ENCODE peak calls at places on chromosomes 6 and 20, in seven cellular contexts. One of them, this sample, is unnamed.

GRCh38 chr20:24102749-24103148 is 114.2 kb upstream of the GGTLC1 start:
- DNase-seq in T-helper 17 cell: no peak
- DNase-seq in AG08396: no peak
- DNase-seq in NCI-H446: no peak
- DNase-seq in stimulated activated CD8-positive, alpha-beta memory T cell treated with anti-CD3 and anti-CD28 coated beads, Interleukin-15, amount 100 ng/mL, for 24 hours: no peak
- DNase-seq in non-pigmented ciliary epithelial cell: no peak
- DNase-seq in HEK293T: no peak
- DNase-seq in this sample: no peak

GRCh38 chr6:24004062-24004461 is 122.0 kb upstream of the NRSN1 start:
- DNase-seq in AG08396: no peak
- DNase-seq in stimulated activated CD8-positive, alpha-beta memory T cell treated with anti-CD3 and anti-CD28 coated beads, Interleukin-15, amount 100 ng/mL, for 24 hours: no peak
- DNase-seq in HEK293T: no peak
- DNase-seq in non-pigmented ciliary epithelial cell: peak
- DNase-seq in T-helper 17 cell: no peak
- DNase-seq in NCI-H446: peak
- DNase-seq in this sample: no peak

GRCh38 chr6:56378966-56379608 is 131.7 kb upstream of the COL21A1 start:
- DNase-seq in NCI-H446: no peak
- DNase-seq in T-helper 17 cell: no peak
- DNase-seq in stimulated activated CD8-positive, alpha-beta memory T cell treated with anti-CD3 and anti-CD28 coated beads, Interleukin-15, amount 100 ng/mL, for 24 hours: no peak
- DNase-seq in AG08396: no peak
- DNase-seq in non-pigmented ciliary epithelial cell: no peak
- DNase-seq in HEK293T: no peak
- DNase-seq in this sample: no peak

GRCh38 chr6:13229205-13230085 is 98.9 kb downstream of the TBC1D7 start:
- DNase-seq in non-pigmented ciliary epithelial cell: no peak
- DNase-seq in stimulated activated CD8-positive, alpha-beta memory T cell treated with anti-CD3 and anti-CD28 coated beads, Interleukin-15, amount 100 ng/mL, for 24 hours: no peak
- DNase-seq in NCI-H446: no peak
- DNase-seq in T-helper 17 cell: no peak
- DNase-seq in AG08396: no peak
- DNase-seq in HEK293T: no peak
- DNase-seq in this sample: peak

GRCh38 chr6:141026504-141026903 is 1106.2 kb upstream of the GJE1 start:
- DNase-seq in NCI-H446: no peak
- DNase-seq in HEK293T: no peak
- DNase-seq in non-pigmented ciliary epithelial cell: no peak
- DNase-seq in AG08396: no peak
- DNase-seq in stimulated activated CD8-positive, alpha-beta memory T cell treated with anti-CD3 and anti-CD28 coated beads, Interleukin-15, amount 100 ng/mL, for 24 hours: no peak
- DNase-seq in T-helper 17 cell: no peak
- DNase-seq in this sample: no peak

GRCh38 chr20:22374678-22375590 is 209.4 kb downstream of the FOXA2 start:
- DNase-seq in NCI-H446: no peak
- DNase-seq in AG08396: no peak
- DNase-seq in HEK293T: no peak
- DNase-seq in non-pigmented ciliary epithelial cell: no peak
- DNase-seq in T-helper 17 cell: no peak
- DNase-seq in stimulated activated CD8-positive, alpha-beta memory T cell treated with anti-CD3 and anti-CD28 coated beads, Interleukin-15, amount 100 ng/mL, for 24 hours: no peak
- DNase-seq in this sample: no peak

GRCh38 chr6:166268431-166268830 is 39.8 kb downstream of the PRR18 start:
- DNase-seq in non-pigmented ciliary epithelial cell: no peak
- DNase-seq in AG08396: no peak
- DNase-seq in NCI-H446: no peak
- DNase-seq in stimulated activated CD8-positive, alpha-beta memory T cell treated with anti-CD3 and anti-CD28 coated beads, Interleukin-15, amount 100 ng/mL, for 24 hours: no peak
- DNase-seq in T-helper 17 cell: no peak
- DNase-seq in HEK293T: no peak
- DNase-seq in this sample: no peak

GRCh38 chr6:40937491-40937890 is 101.5 kb downstream of the UNC5CL start:
- DNase-seq in stimulated activated CD8-positive, alpha-beta memory T cell treated with anti-CD3 and anti-CD28 coated beads, Interleukin-15, amount 100 ng/mL, for 24 hours: no peak
- DNase-seq in HEK293T: no peak
- DNase-seq in non-pigmented ciliary epithelial cell: no peak
- DNase-seq in T-helper 17 cell: no peak
- DNase-seq in AG08396: no peak
- DNase-seq in NCI-H446: no peak
- DNase-seq in this sample: no peak

GRCh38 chr6:68636710-68637470 is 1.8 kb downstream of the ADGRB3 start:
- DNase-seq in T-helper 17 cell: no peak
- DNase-seq in non-pigmented ciliary epithelial cell: no peak
- DNase-seq in NCI-H446: no peak
- DNase-seq in HEK293T: no peak
- DNase-seq in AG08396: no peak
- DNase-seq in stimulated activated CD8-positive, alpha-beta memory T cell treated with anti-CD3 and anti-CD28 coated beads, Interleukin-15, amount 100 ng/mL, for 24 hours: no peak
- DNase-seq in this sample: no peak

GRCh38 chr20:24825591-24825990 is 123.5 kb upstream of the CST7 start:
- DNase-seq in non-pigmented ciliary epithelial cell: no peak
- DNase-seq in HEK293T: no peak
- DNase-seq in NCI-H446: no peak
- DNase-seq in AG08396: no peak
- DNase-seq in stimulated activated CD8-positive, alpha-beta memory T cell treated with anti-CD3 and anti-CD28 coated beads, Interleukin-15, amount 100 ng/mL, for 24 hours: no peak
- DNase-seq in T-helper 17 cell: no peak
- DNase-seq in this sample: no peak

GRCh38 chr6:134316733-134317431 is 1.0 kb downstream of the SGK1 start:
- DNase-seq in non-pigmented ciliary epithelial cell: no peak
- DNase-seq in NCI-H446: no peak
- DNase-seq in AG08396: no peak
- DNase-seq in HEK293T: no peak
- DNase-seq in T-helper 17 cell: no peak
- DNase-seq in stimulated activated CD8-positive, alpha-beta memory T cell treated with anti-CD3 and anti-CD28 coated beads, Interleukin-15, amount 100 ng/mL, for 24 hours: no peak
- DNase-seq in this sample: no peak

GRCh38 chr6:25340854-25341552 is 61.8 kb downstream of the CARMIL1 start:
- DNase-seq in stimulated activated CD8-positive, alpha-beta memory T cell treated with anti-CD3 and anti-CD28 coated beads, Interleukin-15, amount 100 ng/mL, for 24 hours: no peak
- DNase-seq in non-pigmented ciliary epithelial cell: no peak
- DNase-seq in AG08396: no peak
- DNase-seq in HEK293T: no peak
- DNase-seq in T-helper 17 cell: no peak
- DNase-seq in NCI-H446: no peak
- DNase-seq in this sample: no peak

GRCh38 chr20:36467076-36467999 is 74.0 kb upstream of the MYL9 start:
- DNase-seq in stimulated activated CD8-positive, alpha-beta memory T cell treated with anti-CD3 and anti-CD28 coated beads, Interleukin-15, amount 100 ng/mL, for 24 hours: no peak
- DNase-seq in AG08396: peak
- DNase-seq in HEK293T: no peak
- DNase-seq in T-helper 17 cell: peak
- DNase-seq in non-pigmented ciliary epithelial cell: no peak
- DNase-seq in NCI-H446: no peak
- DNase-seq in this sample: no peak

GRCh38 chr6:146775227-146775626 is 176.5 kb downstream of the ADGB start:
- DNase-seq in T-helper 17 cell: no peak
- DNase-seq in HEK293T: no peak
- DNase-seq in NCI-H446: no peak
- DNase-seq in stimulated activated CD8-positive, alpha-beta memory T cell treated with anti-CD3 and anti-CD28 coated beads, Interleukin-15, amount 100 ng/mL, for 24 hours: no peak
- DNase-seq in AG08396: no peak
- DNase-seq in non-pigmented ciliary epithelial cell: no peak
- DNase-seq in this sample: no peak

GRCh38 chr6:134515976-134516375 is 198.1 kb upstream of the SGK1 start:
- DNase-seq in NCI-H446: no peak
- DNase-seq in T-helper 17 cell: no peak
- DNase-seq in HEK293T: no peak
- DNase-seq in stimulated activated CD8-positive, alpha-beta memory T cell treated with anti-CD3 and anti-CD28 coated beads, Interleukin-15, amount 100 ng/mL, for 24 hours: no peak
- DNase-seq in AG08396: no peak
- DNase-seq in non-pigmented ciliary epithelial cell: no peak
- DNase-seq in this sample: no peak

GRCh38 chr6:118263929-118264486 is 284.1 kb upstream of the PLN start:
- DNase-seq in HEK293T: peak
- DNase-seq in AG08396: peak
- DNase-seq in NCI-H446: no peak
- DNase-seq in stimulated activated CD8-positive, alpha-beta memory T cell treated with anti-CD3 and anti-CD28 coated beads, Interleukin-15, amount 100 ng/mL, for 24 hours: no peak
- DNase-seq in non-pigmented ciliary epithelial cell: no peak
- DNase-seq in T-helper 17 cell: no peak
- DNase-seq in this sample: no peak

GRCh38 chr6:157753291-157753690 is 69.8 kb upstream of the SNX9 start:
- DNase-seq in T-helper 17 cell: no peak
- DNase-seq in stimulated activated CD8-positive, alpha-beta memory T cell treated with anti-CD3 and anti-CD28 coated beads, Interleukin-15, amount 100 ng/mL, for 24 hours: no peak
- DNase-seq in NCI-H446: no peak
- DNase-seq in HEK293T: no peak
- DNase-seq in non-pigmented ciliary epithelial cell: no peak
- DNase-seq in AG08396: no peak
- DNase-seq in this sample: no peak

GRCh38 chr6:75493400-75494064 is at the start of gene FILIP1:
- DNase-seq in T-helper 17 cell: no peak
- DNase-seq in AG08396: peak
- DNase-seq in stimulated activated CD8-positive, alpha-beta memory T cell treated with anti-CD3 and anti-CD28 coated beads, Interleukin-15, amount 100 ng/mL, for 24 hours: no peak
- DNase-seq in non-pigmented ciliary epithelial cell: no peak
- DNase-seq in HEK293T: peak
- DNase-seq in NCI-H446: no peak
- DNase-seq in this sample: no peak

GRCh38 chr20:10708342-10709185 is 34.8 kb upstream of the JAG1 start:
- DNase-seq in AG08396: peak
- DNase-seq in T-helper 17 cell: no peak
- DNase-seq in stimulated activated CD8-positive, alpha-beta memory T cell treated with anti-CD3 and anti-CD28 coated beads, Interleukin-15, amount 100 ng/mL, for 24 hours: no peak
- DNase-seq in non-pigmented ciliary epithelial cell: peak
- DNase-seq in NCI-H446: no peak
- DNase-seq in HEK293T: no peak
- DNase-seq in this sample: no peak

GRCh38 chr6:4727671-4728435 is 48.4 kb upstream of the CDYL start:
- DNase-seq in HEK293T: peak
- DNase-seq in NCI-H446: no peak
- DNase-seq in non-pigmented ciliary epithelial cell: no peak
- DNase-seq in T-helper 17 cell: no peak
- DNase-seq in AG08396: peak
- DNase-seq in stimulated activated CD8-positive, alpha-beta memory T cell treated with anti-CD3 and anti-CD28 coated beads, Interleukin-15, amount 100 ng/mL, for 24 hours: no peak
- DNase-seq in this sample: peak

GRCh38 chr6:159953091-159953581 is 15.7 kb upstream of the IGF2R start:
- DNase-seq in stimulated activated CD8-positive, alpha-beta memory T cell treated with anti-CD3 and anti-CD28 coated beads, Interleukin-15, amount 100 ng/mL, for 24 hours: no peak
- DNase-seq in HEK293T: no peak
- DNase-seq in non-pigmented ciliary epithelial cell: no peak
- DNase-seq in NCI-H446: no peak
- DNase-seq in T-helper 17 cell: no peak
- DNase-seq in AG08396: no peak
- DNase-seq in this sample: no peak

GRCh38 chr6:56954389-56955170 is at the start of gene BEND6:
- DNase-seq in NCI-H446: peak
- DNase-seq in AG08396: peak
- DNase-seq in stimulated activated CD8-positive, alpha-beta memory T cell treated with anti-CD3 and anti-CD28 coated beads, Interleukin-15, amount 100 ng/mL, for 24 hours: no peak
- DNase-seq in HEK293T: peak
- DNase-seq in T-helper 17 cell: no peak
- DNase-seq in non-pigmented ciliary epithelial cell: no peak
- DNase-seq in this sample: no peak

GRCh38 chr20:59749293-59749680 is 144.9 kb downstream of the PHACTR3 start:
- DNase-seq in non-pigmented ciliary epithelial cell: peak
- DNase-seq in T-helper 17 cell: no peak
- DNase-seq in AG08396: peak
- DNase-seq in HEK293T: no peak
- DNase-seq in NCI-H446: no peak
- DNase-seq in stimulated activated CD8-positive, alpha-beta memory T cell treated with anti-CD3 and anti-CD28 coated beads, Interleukin-15, amount 100 ng/mL, for 24 hours: no peak
- DNase-seq in this sample: no peak

GRCh38 chr20:4156411-4156810 is 141.1 kb upstream of the RNF24 start:
- DNase-seq in T-helper 17 cell: no peak
- DNase-seq in NCI-H446: no peak
- DNase-seq in AG08396: no peak
- DNase-seq in HEK293T: no peak
- DNase-seq in stimulated activated CD8-positive, alpha-beta memory T cell treated with anti-CD3 and anti-CD28 coated beads, Interleukin-15, amount 100 ng/mL, for 24 hours: no peak
- DNase-seq in non-pigmented ciliary epithelial cell: no peak
- DNase-seq in this sample: no peak

GRCh38 chr20:6212903-6213302 is 90.1 kb upstream of the FERMT1 start:
- DNase-seq in stimulated activated CD8-positive, alpha-beta memory T cell treated with anti-CD3 and anti-CD28 coated beads, Interleukin-15, amount 100 ng/mL, for 24 hours: no peak
- DNase-seq in NCI-H446: no peak
- DNase-seq in non-pigmented ciliary epithelial cell: no peak
- DNase-seq in HEK293T: no peak
- DNase-seq in AG08396: no peak
- DNase-seq in T-helper 17 cell: no peak
- DNase-seq in this sample: no peak

GRCh38 chr6:158707120-158707519 is 57.3 kb downstream of the SYTL3 start:
- DNase-seq in AG08396: peak
- DNase-seq in HEK293T: no peak
- DNase-seq in stimulated activated CD8-positive, alpha-beta memory T cell treated with anti-CD3 and anti-CD28 coated beads, Interleukin-15, amount 100 ng/mL, for 24 hours: no peak
- DNase-seq in T-helper 17 cell: no peak
- DNase-seq in NCI-H446: no peak
- DNase-seq in non-pigmented ciliary epithelial cell: no peak
- DNase-seq in this sample: no peak

GRCh38 chr6:20712011-20712410 is 177.8 kb downstream of the CDKAL1 start:
- DNase-seq in stimulated activated CD8-positive, alpha-beta memory T cell treated with anti-CD3 and anti-CD28 coated beads, Interleukin-15, amount 100 ng/mL, for 24 hours: no peak
- DNase-seq in HEK293T: no peak
- DNase-seq in non-pigmented ciliary epithelial cell: no peak
- DNase-seq in NCI-H446: peak
- DNase-seq in AG08396: no peak
- DNase-seq in T-helper 17 cell: no peak
- DNase-seq in this sample: no peak

GRCh38 chr20:53859684-53860083 is 210.7 kb downstream of the BCAS1 start:
- DNase-seq in T-helper 17 cell: no peak
- DNase-seq in non-pigmented ciliary epithelial cell: no peak
- DNase-seq in stimulated activated CD8-positive, alpha-beta memory T cell treated with anti-CD3 and anti-CD28 coated beads, Interleukin-15, amount 100 ng/mL, for 24 hours: no peak
- DNase-seq in NCI-H446: no peak
- DNase-seq in AG08396: no peak
- DNase-seq in HEK293T: no peak
- DNase-seq in this sample: no peak

GRCh38 chr20:1310087-1310486 is 18.9 kb downstream of the SDCBP2 start:
- DNase-seq in AG08396: no peak
- DNase-seq in stimulated activated CD8-positive, alpha-beta memory T cell treated with anti-CD3 and anti-CD28 coated beads, Interleukin-15, amount 100 ng/mL, for 24 hours: no peak
- DNase-seq in HEK293T: no peak
- DNase-seq in non-pigmented ciliary epithelial cell: no peak
- DNase-seq in NCI-H446: no peak
- DNase-seq in T-helper 17 cell: no peak
- DNase-seq in this sample: no peak

GRCh38 chr6:8180327-8181161 is 78.2 kb upstream of the EEF1E1 start:
- DNase-seq in AG08396: peak
- DNase-seq in non-pigmented ciliary epithelial cell: peak
- DNase-seq in NCI-H446: no peak
- DNase-seq in T-helper 17 cell: no peak
- DNase-seq in HEK293T: no peak
- DNase-seq in stimulated activated CD8-positive, alpha-beta memory T cell treated with anti-CD3 and anti-CD28 coated beads, Interleukin-15, amount 100 ng/mL, for 24 hours: no peak
- DNase-seq in this sample: no peak

GRCh38 chr20:50450961-50451752 is 59.0 kb upstream of the PTPN1 start:
- DNase-seq in HEK293T: no peak
- DNase-seq in T-helper 17 cell: no peak
- DNase-seq in AG08396: no peak
- DNase-seq in stimulated activated CD8-positive, alpha-beta memory T cell treated with anti-CD3 and anti-CD28 coated beads, Interleukin-15, amount 100 ng/mL, for 24 hours: no peak
- DNase-seq in NCI-H446: no peak
- DNase-seq in non-pigmented ciliary epithelial cell: no peak
- DNase-seq in this sample: peak